ENCODE peak calls at places on chromosomes 13 and 19, in eight cellular contexts. K is PC-3, C is right lobe of liver, U is GM12878, E is astrocyte, Q is fibroblast of lung, G is psoas muscle, B is NB4. I is an unnamed sample.

GRCh38 chr19:43777163-43777700 is 3.5 kb downstream of the KCNN4 start:
- DNase-seq in K (no peak), C (no peak), U (no peak), E (peak), Q (no peak), G (no peak), B (peak), I (no peak)

GRCh38 chr19:28224441-28224840 is 988.5 kb downstream of the UQCRFS1 start:
- DNase-seq in K (no peak), C (no peak), U (no peak), E (no peak), Q (no peak), G (no peak), B (no peak), I (no peak)

GRCh38 chr13:29304148-29304547 is 291.3 kb downstream of the SLC7A1 start:
- DNase-seq in K (no peak), C (no peak), U (no peak), E (no peak), Q (no peak), G (no peak), B (no peak), I (no peak)

GRCh38 chr19:11092181-11092538 is 2.9 kb downstream of the LDLR start:
- DNase-seq in K (peak), C (no peak), U (no peak), E (peak), Q (peak), G (no peak), B (peak), I (peak)

GRCh38 chr19:1826557-1827521 is 14.8 kb upstream of the ATP8B3 start:
- DNase-seq in K (no peak), C (peak), U (no peak), E (no peak), Q (no peak), G (no peak), B (no peak), I (peak)

GRCh38 chr13:114039471-114040141 is 65.7 kb upstream of the C13orf46 start:
- DNase-seq in K (no peak), C (no peak), U (no peak), E (no peak), Q (no peak), G (no peak), B (no peak), I (no peak)

GRCh38 chr19:39590265-39590664 is 12.1 kb upstream of the LGALS13 start:
- DNase-seq in K (no peak), C (no peak), U (no peak), E (no peak), Q (no peak), G (no peak), B (peak), I (peak)

GRCh38 chr19:4575978-4576933 is 16.8 kb upstream of the SEMA6B start:
- DNase-seq in K (peak), C (peak), U (no peak), E (peak), Q (peak), G (peak), B (peak), I (peak)

GRCh38 chr19:38944981-38945506 is 14.3 kb downstream of the MRPS12 start:
- DNase-seq in K (no peak), C (no peak), U (no peak), E (no peak), Q (no peak), G (no peak), B (no peak), I (no peak)

GRCh38 chr19:54875506-54875905 is 1.5 kb downstream of the FCAR start:
- DNase-seq in K (no peak), C (no peak), U (no peak), E (no peak), Q (no peak), G (no peak), B (peak), I (no peak)

GRCh38 chr19:23002690-23003422 is at the start of gene ZNF728:
- DNase-seq in K (no peak), C (peak), U (no peak), E (no peak), Q (no peak), G (peak), B (no peak), I (no peak)

GRCh38 chr19:52667972-52668371 is 29.8 kb upstream of the ZNF83 start:
- DNase-seq in K (no peak), C (no peak), U (no peak), E (no peak), Q (no peak), G (no peak), B (no peak), I (no peak)
- TF ChIP-seq CTCF in K (no peak), C (no peak), U (no peak), E (no peak), Q (no peak), G (no peak), B (no peak), I (no peak)

GRCh38 chr13:30892966-30893365 is 13.1 kb upstream of the MEDAG start:
- DNase-seq in K (peak), C (no peak), U (no peak), E (peak), Q (peak), G (peak), B (peak), I (peak)
- TF ChIP-seq CTCF in K (peak), C (no peak), U (peak), E (peak), Q (peak), G (peak), B (peak), I (peak)

GRCh38 chr19:16518483-16519229 is 22.5 kb downstream of the C19orf44 start:
- DNase-seq in K (no peak), C (no peak), U (no peak), E (no peak), Q (no peak), G (no peak), B (no peak), I (no peak)
- TF ChIP-seq CTCF in K (peak), C (no peak), U (no peak), E (no peak), Q (peak), G (no peak), B (no peak), I (no peak)

GRCh38 chr19:30693179-30693578 is 321.0 kb downstream of the ZNF536 start:
- DNase-seq in K (no peak), C (no peak), U (no peak), E (no peak), Q (no peak), G (no peak), B (no peak), I (no peak)

GRCh38 chr19:30692517-30692870 is 320.3 kb downstream of the ZNF536 start:
- DNase-seq in K (no peak), C (no peak), U (no peak), E (no peak), Q (peak), G (no peak), B (no peak), I (no peak)

GRCh38 chr19:30695171-30695875 is 323.1 kb downstream of the ZNF536 start:
- DNase-seq in K (no peak), C (no peak), U (no peak), E (no peak), Q (no peak), G (no peak), B (peak), I (no peak)

GRCh38 chr19:30691767-30692516 is 319.8 kb downstream of the ZNF536 start:
- DNase-seq in K (no peak), C (no peak), U (no peak), E (no peak), Q (peak), G (no peak), B (no peak), I (no peak)

GRCh38 chr19:30694156-30694555 is 322.0 kb downstream of the ZNF536 start:
- DNase-seq in K (no peak), C (no peak), U (no peak), E (no peak), Q (no peak), G (no peak), B (no peak), I (no peak)
- TF ChIP-seq CTCF in K (no peak), C (no peak), U (no peak), E (no peak), Q (no peak), G (no peak), B (no peak), I (no peak)

DNA sequence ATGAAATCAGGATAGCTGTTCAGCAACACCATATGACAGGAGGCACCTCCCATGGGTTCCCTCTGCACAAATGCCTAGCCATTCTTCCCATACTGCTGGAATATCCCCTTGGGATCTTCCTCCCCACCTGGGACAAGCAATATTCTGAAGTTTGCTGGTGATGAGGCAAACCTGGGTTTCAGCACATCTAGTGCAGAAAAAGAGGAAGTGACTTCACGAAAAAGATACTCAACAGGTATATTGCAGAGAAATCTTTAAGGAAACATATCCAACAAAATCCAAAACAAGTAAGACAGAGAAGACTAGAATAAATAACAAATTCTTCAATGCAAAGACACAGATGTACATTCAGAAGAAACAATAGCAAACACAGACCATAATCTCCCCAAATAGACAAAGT is 1497.0 kb downstream of the PCDH9 start:
- DNase-seq in K (no peak), C (no peak), U (no peak), E (no peak), Q (no peak), G (no peak), B (no peak), I (no peak)
- TF ChIP-seq CTCF in K (no peak), C (no peak), U (no peak), E (no peak), Q (no peak), G (no peak), B (no peak), I (no peak)

GRCh38 chr13:44050450-44051063 is 170.9 kb downstream of the LACC1 start:
- DNase-seq in K (peak), C (no peak), U (no peak), E (no peak), Q (peak), G (no peak), B (peak), I (peak)

GRCh38 chr13:44051923-44052322 is 172.2 kb downstream of the LACC1 start:
- DNase-seq in K (peak), C (no peak), U (no peak), E (peak), Q (peak), G (no peak), B (no peak), I (peak)

GRCh38 chr13:44051405-44051804 is 171.7 kb downstream of the LACC1 start:
- DNase-seq in K (no peak), C (no peak), U (no peak), E (no peak), Q (no peak), G (no peak), B (no peak), I (no peak)

GRCh38 chr13:44054525-44054924 is 174.8 kb downstream of the LACC1 start:
- DNase-seq in K (no peak), C (no peak), U (no peak), E (no peak), Q (no peak), G (no peak), B (no peak), I (no peak)

GRCh38 chr13:44052843-44053607 is 173.3 kb downstream of the LACC1 start:
- DNase-seq in K (no peak), C (no peak), U (no peak), E (peak), Q (peak), G (no peak), B (no peak), I (peak)
- TF ChIP-seq CTCF in K (no peak), C (no peak), U (no peak), E (no peak), Q (peak), G (no peak), B (no peak), I (no peak)

GRCh38 chr19:15251010-15251748 is 18.9 kb upstream of the EPHX3 start:
- DNase-seq in K (no peak), C (no peak), U (no peak), E (peak), Q (peak), G (peak), B (no peak), I (peak)

GRCh38 chr19:15253076-15253475 is 20.8 kb upstream of the EPHX3 start:
- DNase-seq in K (no peak), C (no peak), U (no peak), E (no peak), Q (no peak), G (no peak), B (no peak), I (no peak)

GRCh38 chr19:15250635-15250993 is 18.4 kb upstream of the EPHX3 start:
- DNase-seq in K (no peak), C (no peak), U (no peak), E (peak), Q (no peak), G (no peak), B (no peak), I (no peak)

GRCh38 chr19:15252398-15253018 is 20.3 kb upstream of the EPHX3 start:
- DNase-seq in K (no peak), C (no peak), U (no peak), E (peak), Q (peak), G (no peak), B (peak), I (peak)

DNA sequence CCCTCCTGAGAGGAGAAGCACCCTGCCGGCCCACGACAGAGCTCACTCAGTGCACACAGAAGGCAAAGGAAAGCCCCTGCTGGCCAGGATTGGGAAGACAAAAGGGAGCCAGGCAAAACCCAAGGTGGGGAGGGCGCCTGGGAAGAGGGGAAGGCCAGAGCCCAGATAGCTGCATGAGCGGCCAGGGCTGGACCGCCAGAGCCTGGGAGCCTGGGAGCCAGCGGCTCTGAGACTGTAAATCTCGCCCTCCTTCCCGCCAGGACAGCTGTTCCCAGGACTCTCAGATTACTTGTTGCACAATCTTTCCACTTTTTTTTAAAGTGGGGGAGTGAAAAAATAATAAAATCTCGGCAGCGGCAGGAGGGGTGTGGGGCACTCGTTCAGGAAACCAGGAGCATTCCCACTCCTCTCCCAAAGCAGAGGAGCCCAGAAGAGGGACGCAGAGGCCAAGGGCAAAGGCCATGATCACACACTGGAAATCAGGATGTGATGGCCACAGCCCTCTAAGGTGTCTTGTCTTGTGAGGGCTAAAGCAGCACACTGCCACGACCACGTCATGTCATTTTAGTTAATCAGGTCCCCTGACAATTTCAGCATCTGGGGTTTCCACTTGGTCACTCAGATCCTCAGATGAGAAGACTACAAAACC is 19.6 kb upstream of the EPHX3 start:
- DNase-seq in K (peak), C (no peak), U (no peak), E (peak), Q (peak), G (peak), B (no peak), I (peak)
- TF ChIP-seq CTCF in K (peak), C (peak), U (no peak), E (peak), Q (peak), G (peak), B (no peak), I (peak)

DNA sequence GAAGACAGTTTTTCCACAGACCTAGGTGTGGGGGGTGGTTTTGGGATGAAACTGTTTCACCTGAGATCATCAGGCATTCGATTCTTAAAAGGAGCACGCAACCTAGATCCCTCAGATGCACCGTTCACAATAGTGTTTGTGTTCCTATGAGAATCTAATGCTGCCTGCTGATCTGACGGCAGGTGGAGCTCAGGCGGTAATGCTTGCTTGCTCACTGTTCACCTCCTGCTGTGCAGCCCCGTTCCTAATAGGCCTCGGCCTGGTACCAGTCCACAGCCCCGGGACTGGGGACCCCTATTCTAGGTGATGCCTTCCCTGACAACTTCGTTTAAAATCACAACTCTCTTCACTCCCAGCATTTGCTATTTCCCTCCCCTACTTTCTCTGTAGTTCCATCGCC is 149.6 kb downstream of the IER2 start:
- DNase-seq in K (peak), C (no peak), U (no peak), E (no peak), Q (no peak), G (no peak), B (no peak), I (no peak)
- TF ChIP-seq CTCF in K (no peak), C (no peak), U (no peak), E (no peak), Q (no peak), G (no peak), B (no peak), I (no peak)